ENCODE peak calls at places on chromosomes 12 and 14, in four cellular contexts. A is suprapubic skin, S is fibroblast of pulmonary artery, C is mammary epithelial cell. G is an unnamed sample.

GRCh38 chr12:112005419-112006395 is 7.3 kb downstream of the TMEM116 start:
- DNase-seq in A (no peak), S (no peak), C (peak; percentile 36), G (no peak)

GRCh38 chr12:16573652-16574077 is 32.3 kb downstream of the LMO3 start:
- DNase-seq in C (no peak), S (peak; percentile 87), A (peak; percentile 65), G (no peak)

GRCh38 chr14:89721991-89722390 is 232.5 kb downstream of the EFCAB11 start:
- DNase-seq in S (no peak), C (no peak), A (no peak), G (no peak)

GRCh38 chr12:89390802-89391673 is 38.7 kb upstream of the DUSP6 start:
- DNase-seq in S (peak; percentile 81), A (no peak), C (peak; percentile 85), G (no peak)

GRCh38 chr12:98465505-98465904 is 49.9 kb upstream of the TMPO start:
- DNase-seq in S (no peak), A (no peak), C (no peak), G (no peak)

GRCh38 chr12:114902665-114903393 is 218.9 kb upstream of the TBX3 start:
- DNase-seq in A (no peak), S (peak; percentile 84), C (peak; percentile 17), G (no peak)

GRCh38 chr14:70096866-70097265 is 91.9 kb downstream of the SLC8A3 start:
- DNase-seq in S (peak; percentile 10), A (no peak), C (no peak), G (no peak)

GRCh38 chr12:72276212-72276865 is 4.2 kb downstream of the TRHDE start:
- DNase-seq in S (no peak), C (no peak), A (no peak), G (no peak)

GRCh38 chr12:94594443-94594825 is 55.9 kb downstream of the TMCC3 start:
- DNase-seq in A (no peak), S (no peak), C (no peak), G (no peak)

GRCh38 chr14:80448267-80448666 is 237.0 kb upstream of the DIO2 start:
- DNase-seq in A (no peak), C (no peak), S (no peak), G (no peak)

GRCh38 chr14:80493620-80494019 is 282.3 kb upstream of the DIO2 start:
- DNase-seq in S (no peak), A (no peak), C (no peak), G (no peak)

DNA sequence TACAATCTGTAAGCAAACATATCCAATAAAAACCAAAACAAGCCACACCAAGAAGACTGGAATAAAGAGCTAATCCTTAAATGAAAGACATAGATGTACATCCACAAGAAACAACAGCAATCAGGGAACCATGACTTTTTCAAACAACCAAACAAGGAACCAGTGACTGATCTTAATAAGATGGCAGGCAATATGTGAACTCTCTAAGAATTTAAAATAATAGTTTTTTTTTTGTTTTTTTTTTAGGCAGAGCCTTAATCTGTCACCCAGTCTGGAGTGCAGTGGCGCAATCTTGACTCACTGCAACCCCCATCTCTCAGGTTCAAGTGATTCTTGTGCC is 52.9 kb upstream of the CAPRIN2 start:
- DNase-seq in C (no peak), A (no peak), S (no peak), G (no peak)
- TF ChIP-seq CTCF in C (no peak), A (no peak), S (no peak), G (peak; percentile 28)

DNA sequence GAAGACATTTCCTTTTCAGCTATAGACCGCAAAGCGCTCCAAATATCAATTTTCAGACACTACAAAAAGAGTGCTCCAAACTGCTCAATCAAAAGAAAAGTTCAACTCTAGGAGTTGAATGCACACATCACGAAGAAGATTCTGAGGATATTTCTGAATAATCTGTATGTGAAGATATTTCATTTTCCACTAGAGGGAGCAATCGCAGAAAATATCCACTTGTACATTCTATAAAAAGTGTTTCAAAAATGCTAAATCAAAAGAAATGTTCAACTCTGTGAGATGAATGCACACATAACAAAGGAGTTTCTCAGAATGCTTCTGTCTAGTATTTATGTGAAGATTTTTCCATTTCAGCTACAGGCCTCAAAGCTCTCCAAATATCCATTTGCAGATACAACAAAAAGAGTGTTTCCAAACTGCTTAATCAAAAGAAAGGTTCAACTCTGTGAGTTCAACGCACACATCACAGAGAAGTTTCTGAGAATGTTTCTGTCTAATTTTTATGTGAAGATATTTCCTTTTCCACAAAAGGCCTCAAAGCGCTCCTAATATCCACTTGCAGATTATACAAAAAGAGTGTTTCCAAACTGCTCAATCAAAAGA is 643.8 kb upstream of the ALG10B start:
- DNase-seq in C (peak; percentile 1), A (no peak), S (peak; percentile 1), G (no peak)
- TF ChIP-seq CTCF in C (peak; percentile 15), A (no peak), S (peak; percentile 8), G (peak; percentile 65)

GRCh38 chr12:70839544-70839943 is 81.0 kb downstream of the PTPRR start:
- DNase-seq in C (no peak), S (no peak), A (no peak), G (no peak)
- TF ChIP-seq CTCF in C (no peak), S (no peak), A (no peak), G (peak; percentile 23)

GRCh38 chr12:43730283-43730682 is 28.3 kb downstream of the PUS7L start:
- DNase-seq in A (no peak), S (no peak), C (no peak), G (no peak)

GRCh38 chr12:43728698-43729097 is 29.9 kb downstream of the PUS7L start:
- DNase-seq in C (no peak), S (no peak), A (no peak), G (no peak)

GRCh38 chr12:43722621-43723020 is 36.0 kb downstream of the PUS7L start:
- DNase-seq in C (no peak), S (no peak), A (no peak), G (no peak)

GRCh38 chr12:43723134-43723533 is 35.5 kb downstream of the PUS7L start:
- DNase-seq in S (no peak), A (no peak), C (no peak), G (no peak)

DNA sequence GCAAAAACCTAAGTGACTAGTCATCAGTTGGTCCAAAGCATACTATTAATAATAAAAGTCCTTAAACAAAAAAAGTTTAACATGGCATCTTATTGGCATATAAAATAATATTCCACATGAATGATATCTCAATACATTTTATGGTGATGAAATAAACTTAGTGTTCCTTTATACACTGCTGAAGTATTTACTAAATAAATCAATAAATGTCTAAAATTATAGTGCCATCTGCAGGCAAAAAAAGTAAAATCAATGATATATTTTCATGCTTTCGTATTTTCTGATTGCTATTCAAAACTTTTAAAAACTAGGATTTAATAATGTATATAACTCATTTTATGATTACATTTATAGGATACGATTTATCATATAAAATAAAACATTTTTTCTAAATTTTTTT is 30.5 kb downstream of the PUS7L start:
- DNase-seq in S (peak; percentile 30), A (no peak), C (no peak), G (no peak)
- TF ChIP-seq CTCF in S (peak; percentile 17), A (no peak), C (peak; percentile 17), G (peak; percentile 89)